ENCODE peak calls at places on chromosomes 3 and 15, in seven cellular contexts. Y, G, Q, D, O, R and U are unnamed samples.

GRCh38 chr15:89116404-89116803 is 28.1 kb downstream of the ABHD2 start:
- DNase-seq in Y (no peak), G (peak; percentile 84), Q (no peak), D (no peak), O (no peak), R (no peak), U (no peak)

GRCh38 chr15:47505712-47506542 is 211.4 kb upstream of the SEMA6D start:
- DNase-seq in Y (no peak), G (no peak), Q (no peak), D (peak; percentile 25), O (no peak), R (no peak), U (peak; percentile 8)

GRCh38 chr15:64344651-64345262 is 11.2 kb downstream of the CSNK1G1 start:
- DNase-seq in Y (no peak), G (no peak), Q (no peak), D (no peak), O (no peak), R (no peak), U (no peak)

GRCh38 chr3:123779646-123780231 is 104.4 kb downstream of the MYLK start:
- DNase-seq in Y (no peak), G (no peak), Q (peak; percentile 41), D (no peak), O (no peak), R (no peak), U (no peak)

GRCh38 chr3:72907131-72907697 is 19.4 kb downstream of the GXYLT2 start:
- DNase-seq in Y (no peak), G (no peak), Q (no peak), D (no peak), O (no peak), R (no peak), U (peak; percentile 32)

GRCh38 chr3:72340476-72341379 is 507.5 kb downstream of the SHQ1 start:
- DNase-seq in Y (no peak), G (no peak), Q (no peak), D (no peak), O (no peak), R (no peak), U (no peak)

GRCh38 chr15:76529911-76530310 is 193.3 kb downstream of the ISL2 start:
- DNase-seq in Y (no peak), G (no peak), Q (no peak), D (no peak), O (no peak), R (no peak), U (no peak)

GRCh38 chr15:71056111-71056510 is 59.2 kb upstream of the THSD4 start:
- DNase-seq in Y (no peak), G (no peak), Q (no peak), D (no peak), O (no peak), R (no peak), U (no peak)

GRCh38 chr3:186105543-186105942 is 3.3 kb downstream of the ETV5 start:
- DNase-seq in Y (no peak), G (no peak), Q (no peak), D (no peak), O (no peak), R (no peak), U (no peak)

GRCh38 chr3:13044496-13045244 is 28.6 kb downstream of the IQSEC1 start:
- DNase-seq in Y (no peak), G (no peak), Q (no peak), D (no peak), O (no peak), R (no peak), U (no peak)

GRCh38 chr3:158522737-158523136 is 48.3 kb upstream of the MLF1 start:
- DNase-seq in Y (no peak), G (no peak), Q (peak; percentile 27), D (no peak), O (no peak), R (no peak), U (no peak)

GRCh38 chr3:29353807-29354206 is 72.9 kb downstream of the RBMS3 start:
- DNase-seq in Y (no peak), G (peak; percentile 20), Q (no peak), D (no peak), O (no peak), R (no peak), U (no peak)

DNA sequence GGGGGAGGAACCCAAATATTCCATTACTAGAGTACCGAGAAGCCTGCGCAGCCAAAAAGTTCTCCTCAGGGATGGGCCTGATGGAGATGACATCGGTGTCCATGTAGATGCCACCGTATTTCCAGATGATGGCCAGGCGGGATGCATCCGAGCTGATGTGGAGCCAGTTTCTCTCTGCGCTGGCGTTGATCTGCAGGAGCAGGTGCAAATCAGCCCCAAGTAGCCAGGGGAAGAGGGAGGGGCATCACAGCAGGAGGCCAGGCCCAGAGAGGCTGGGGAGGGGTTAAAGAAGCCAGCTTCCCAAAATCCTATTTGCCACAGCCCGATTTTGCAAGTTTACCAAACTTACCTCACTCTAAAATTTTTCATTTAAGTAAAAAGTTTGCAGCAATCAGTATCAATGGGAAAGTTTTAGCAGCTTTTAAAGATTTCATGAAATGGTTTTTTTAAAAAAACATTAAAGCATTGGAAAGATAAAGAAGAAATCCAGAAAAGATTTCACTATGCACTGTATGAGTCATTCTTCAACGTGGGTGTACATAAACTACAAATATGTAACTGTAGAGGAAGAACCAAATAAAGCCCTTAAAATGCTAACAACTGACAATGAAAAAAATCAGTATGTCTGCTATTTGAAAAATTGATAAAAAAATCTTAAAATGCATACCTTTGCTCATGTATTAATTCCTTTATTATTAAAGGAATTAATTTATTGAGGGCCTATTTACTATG is 7.3 kb downstream of the A4GNT start:
- DNase-seq in Y (no peak), G (no peak), Q (no peak), D (no peak), O (no peak), R (no peak), U (no peak)
- TF ChIP-seq EZH2phosphoT487 in Y (no peak), G (no peak), Q (no peak), D (no peak), O (no peak), R (no peak), U (no peak)

GRCh38 chr15:68410466-68411200 is 21.3 kb downstream of the ITGA11 start:
- DNase-seq in Y (no peak), G (no peak), Q (no peak), D (no peak), O (no peak), R (no peak), U (no peak)
- TF ChIP-seq CTCF in Y (no peak), G (no peak), Q (no peak), D (no peak), O (no peak), R (no peak), U (no peak)

DNA sequence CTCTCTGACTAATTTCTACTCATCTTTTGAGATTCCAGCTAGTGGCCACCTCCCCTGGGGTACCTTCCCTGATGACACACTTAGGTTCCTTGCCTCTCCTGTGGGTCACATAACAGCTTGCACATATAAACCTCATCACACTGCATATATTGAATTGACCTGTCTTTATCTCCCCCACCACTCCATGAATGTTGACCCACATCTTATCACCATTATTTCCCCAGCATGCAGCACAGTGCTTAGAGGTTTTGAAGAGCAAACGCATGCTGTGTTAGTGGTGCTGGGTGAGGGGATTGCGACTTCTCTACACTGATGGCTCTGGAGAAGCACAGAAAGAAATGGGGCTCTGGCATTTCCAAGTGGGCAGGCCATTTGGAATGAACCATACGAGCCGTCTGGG is 333.3 kb upstream of the TRIM42 start:
- DNase-seq in Y (no peak), G (no peak), Q (no peak), D (no peak), O (no peak), R (no peak), U (no peak)
- TF ChIP-seq EZH2phosphoT487 in Y (no peak), G (no peak), Q (no peak), D (no peak), O (no peak), R (no peak), U (no peak)

DNA sequence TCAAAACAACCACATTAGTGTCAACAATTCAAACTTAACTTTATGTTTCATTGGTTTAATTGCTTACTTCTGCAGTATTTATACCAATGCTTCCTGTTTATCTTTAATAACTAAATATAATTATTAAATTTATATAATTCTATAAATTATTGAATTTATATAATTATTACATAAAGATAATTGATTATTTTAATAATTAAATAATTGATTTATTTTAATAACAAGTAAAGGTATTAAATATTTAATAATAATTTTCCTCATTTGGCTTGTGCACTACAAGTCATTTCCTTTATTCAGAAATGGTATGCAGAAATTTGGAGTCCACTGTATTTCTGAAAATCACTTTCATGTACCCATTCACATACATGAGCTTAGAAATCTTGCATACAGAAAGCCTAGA is 156.2 kb upstream of the NSMCE3 start:
- DNase-seq in Y (no peak), G (no peak), Q (no peak), D (no peak), O (no peak), R (no peak), U (no peak)
- TF ChIP-seq CTCF in Y (no peak), G (no peak), Q (no peak), D (no peak), O (no peak), R (no peak), U (no peak)

GRCh38 chr3:11197471-11197870 is 43.2 kb downstream of the HRH1 start:
- DNase-seq in Y (no peak), G (no peak), Q (no peak), D (no peak), O (no peak), R (no peak), U (peak; percentile 19)
- TF ChIP-seq EZH2phosphoT487 in Y (no peak), G (no peak), Q (no peak), D (no peak), O (no peak), R (no peak), U (no peak)

DNA sequence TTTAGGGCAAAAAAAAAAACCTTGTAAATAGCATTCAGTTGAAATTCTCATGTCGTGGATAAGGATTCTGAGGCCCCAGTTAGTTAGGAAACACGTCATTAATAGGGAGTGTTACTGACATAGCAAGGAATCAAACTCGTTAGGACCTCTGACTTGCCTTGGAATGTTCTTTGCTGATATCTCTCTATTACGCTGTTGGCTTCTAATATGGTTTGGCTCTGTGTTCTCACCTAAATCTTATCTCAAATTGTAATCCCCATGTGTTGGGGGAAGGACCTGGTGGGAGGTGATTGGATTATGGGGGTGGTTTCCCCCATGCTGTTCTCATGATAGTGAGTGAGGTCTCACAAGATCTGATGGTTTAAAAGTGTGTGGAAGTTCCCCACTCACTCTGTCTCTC is 40.3 kb downstream of the CHL1 start:
- DNase-seq in Y (no peak), G (no peak), Q (no peak), D (no peak), O (no peak), R (no peak), U (no peak)
- TF ChIP-seq CTCF in Y (no peak), G (no peak), Q (no peak), D (no peak), O (no peak), R (no peak), U (no peak)

GRCh38 chr3:194741916-194742315 is 56.2 kb downstream of the FAM43A start:
- DNase-seq in Y (no peak), G (no peak), Q (no peak), D (no peak), O (no peak), R (no peak), U (no peak)

GRCh38 chr3:194736896-194737600 is 51.4 kb downstream of the FAM43A start:
- DNase-seq in Y (no peak), G (no peak), Q (no peak), D (no peak), O (no peak), R (peak; percentile 87), U (no peak)

GRCh38 chr3:194739498-194740284 is 54.0 kb downstream of the FAM43A start:
- DNase-seq in Y (peak; percentile 10), G (no peak), Q (peak; percentile 76), D (no peak), O (no peak), R (no peak), U (no peak)

GRCh38 chr3:194738254-194739093 is 52.8 kb downstream of the FAM43A start:
- DNase-seq in Y (peak; percentile 22), G (no peak), Q (peak; percentile 85), D (peak; percentile 74), O (no peak), R (no peak), U (peak; percentile 50)

GRCh38 chr3:194740859-194741486 is 55.3 kb downstream of the FAM43A start:
- DNase-seq in Y (peak; percentile 91), G (no peak), Q (peak; percentile 96), D (no peak), O (peak; percentile 33), R (no peak), U (peak; percentile 58)
- TF ChIP-seq EZH2phosphoT487 in Y (no peak), G (no peak), Q (no peak), D (no peak), O (no peak), R (no peak), U (no peak)